ENCODE peak calls at places on chromosome X, in five cellular contexts. One of them, this sample, is unnamed. For H3K27me3, the result is how much of the 10 kb centered on the place peaks cover.

GRCh38 chrX:1163231-1163630 is 49.2 kb downstream of the CRLF2 start:
- DNase-seq in HCT116: no peak
- DNase-seq in adrenal gland: no peak
- DNase-seq in body of pancreas: no peak
- DNase-seq in neuronal stem cell: no peak
- DNase-seq in this sample: peak

GRCh38 chrX:3362956-3363355 is 16.5 kb upstream of the MXRA5 start:
- DNase-seq in HCT116: no peak
- DNase-seq in adrenal gland: no peak
- DNase-seq in body of pancreas: no peak
- DNase-seq in neuronal stem cell: no peak
- DNase-seq in this sample: no peak

GRCh38 chrX:66914082-66914481 is 275.2 kb upstream of the EDA2R start:
- DNase-seq in HCT116: no peak
- DNase-seq in adrenal gland: no peak
- DNase-seq in body of pancreas: peak
- DNase-seq in neuronal stem cell: no peak
- DNase-seq in this sample: peak

GRCh38 chrX:42028113-42028512 is 104.8 kb upstream of the CASK start:
- DNase-seq in HCT116: no peak
- DNase-seq in adrenal gland: no peak
- DNase-seq in body of pancreas: peak
- DNase-seq in neuronal stem cell: no peak
- DNase-seq in this sample: no peak

GRCh38 chrX:31099536-31100090 is 27.8 kb upstream of the FTHL17 start:
- DNase-seq in HCT116: no peak
- DNase-seq in adrenal gland: no peak
- DNase-seq in body of pancreas: no peak
- DNase-seq in neuronal stem cell: no peak
- DNase-seq in this sample: no peak

GRCh38 chrX:67717571-67717970 is 173.8 kb downstream of the AR start:
- DNase-seq in HCT116: no peak
- DNase-seq in adrenal gland: no peak
- DNase-seq in body of pancreas: no peak
- DNase-seq in neuronal stem cell: no peak
- DNase-seq in this sample: no peak

GRCh38 chrX:103464774-103465117 is 54.5 kb downstream of the RAB40A start:
- DNase-seq in HCT116: peak
- DNase-seq in adrenal gland: peak
- DNase-seq in body of pancreas: peak
- DNase-seq in neuronal stem cell: peak
- DNase-seq in this sample: peak

GRCh38 chrX:120769576-120770341 is 105.9 kb downstream of the CT47B1 start:
- DNase-seq in HCT116: peak
- DNase-seq in adrenal gland: peak
- DNase-seq in body of pancreas: peak
- DNase-seq in neuronal stem cell: no peak
- DNase-seq in this sample: peak

GRCh38 chrX:68508799-68509198 is 9.9 kb downstream of the YIPF6 start:
- DNase-seq in HCT116: no peak
- DNase-seq in adrenal gland: no peak
- DNase-seq in body of pancreas: no peak
- DNase-seq in neuronal stem cell: no peak
- DNase-seq in this sample: no peak

GRCh38 chrX:44092778-44093177 is 119.6 kb upstream of the NDP start:
- DNase-seq in HCT116: no peak
- DNase-seq in adrenal gland: no peak
- DNase-seq in body of pancreas: no peak
- DNase-seq in neuronal stem cell: no peak
- DNase-seq in this sample: no peak

GRCh38 chrX:150966235-150966634 is 16.9 kb upstream of the HMGB3 start:
- DNase-seq in HCT116: no peak
- DNase-seq in adrenal gland: no peak
- DNase-seq in body of pancreas: no peak
- DNase-seq in neuronal stem cell: no peak
- DNase-seq in this sample: no peak

GRCh38 chrX:87063622-87064021 is 454.0 kb upstream of the KLHL4 start:
- DNase-seq in HCT116: no peak
- DNase-seq in adrenal gland: no peak
- DNase-seq in body of pancreas: no peak
- DNase-seq in neuronal stem cell: no peak
- DNase-seq in this sample: no peak

DNA sequence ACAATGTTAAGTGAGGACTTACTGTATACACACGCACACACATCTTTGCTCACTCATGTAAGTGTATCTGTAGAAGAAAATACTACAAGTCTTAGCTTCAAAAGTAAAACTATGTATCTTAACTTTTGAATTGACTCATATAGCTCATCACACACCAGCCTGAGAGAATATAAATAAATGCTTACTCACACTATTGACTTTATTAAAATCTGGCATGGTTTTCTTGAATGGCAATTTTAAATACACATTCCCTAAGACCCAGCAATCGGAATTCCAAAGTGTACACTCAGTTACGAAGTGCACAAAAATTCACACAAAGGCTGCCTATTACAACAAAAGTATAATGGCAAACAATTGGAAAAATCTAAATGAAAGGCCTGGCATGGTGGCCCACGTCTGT is 2.0 kb downstream of the ERCC6L start:
- DNase-seq in HCT116: no peak
- DNase-seq in adrenal gland: no peak
- DNase-seq in body of pancreas: no peak
- DNase-seq in neuronal stem cell: no peak
- DNase-seq in this sample: no peak
- H3K4me3 ChIP-seq in HCT116: no peak
- H3K4me3 ChIP-seq in adrenal gland: no peak
- H3K4me3 ChIP-seq in body of pancreas: no peak
- H3K4me3 ChIP-seq in neuronal stem cell: no peak
- H3K4me3 ChIP-seq in this sample: no peak

DNA sequence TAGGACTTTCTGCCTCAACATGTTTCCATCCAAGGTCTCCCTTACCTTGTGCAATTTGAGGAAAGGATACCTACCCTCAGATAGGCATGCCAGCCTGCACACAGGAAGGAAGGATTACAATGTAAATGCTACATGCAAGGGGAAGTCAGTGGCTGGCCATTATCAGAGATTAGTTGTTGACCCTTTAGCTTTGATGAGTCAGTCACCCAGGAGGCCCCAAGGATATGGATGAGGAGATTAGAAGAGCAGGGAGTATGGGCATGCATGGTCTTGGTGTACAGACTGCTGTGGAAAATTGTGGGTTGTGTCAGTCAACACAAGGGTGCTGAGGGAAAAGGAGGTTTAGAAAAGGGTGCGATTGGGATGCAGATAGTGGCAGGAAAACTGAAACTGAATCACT is 92.0 kb downstream of the GUCY2F start:
- DNase-seq in HCT116: no peak
- DNase-seq in adrenal gland: no peak
- DNase-seq in body of pancreas: no peak
- DNase-seq in neuronal stem cell: no peak
- DNase-seq in this sample: no peak
- H3K27me3 ChIP-seq in HCT116: under half
- H3K27me3 ChIP-seq in adrenal gland: under half
- H3K27me3 ChIP-seq in body of pancreas: under half
- H3K27me3 ChIP-seq in neuronal stem cell: under half
- H3K27me3 ChIP-seq in this sample: under half

DNA sequence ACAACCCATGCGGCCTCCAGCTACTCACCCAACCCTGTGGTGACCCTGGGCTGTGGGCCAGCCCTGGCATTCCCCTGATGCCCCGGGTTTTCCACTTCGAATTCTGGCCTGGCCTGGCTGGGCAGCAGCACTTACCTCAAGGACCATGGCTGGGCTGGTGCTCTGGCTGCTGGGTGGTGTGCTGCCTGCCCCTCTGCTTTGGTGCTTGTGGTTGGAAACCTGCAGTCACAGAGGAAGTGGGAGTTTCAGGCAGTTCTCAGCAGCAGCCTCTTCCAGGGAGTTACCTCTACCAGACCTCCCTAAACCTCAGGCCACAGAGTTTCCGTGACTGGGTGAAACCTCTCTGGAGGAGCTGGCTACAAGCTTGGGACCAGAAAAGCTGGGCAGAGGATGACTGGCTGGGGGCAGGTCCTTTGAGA is at the start of gene CXCR3:
- DNase-seq in HCT116: no peak
- DNase-seq in adrenal gland: peak
- DNase-seq in body of pancreas: peak
- DNase-seq in neuronal stem cell: no peak
- DNase-seq in this sample: peak
- H3K4me3 ChIP-seq in HCT116: no peak
- H3K4me3 ChIP-seq in adrenal gland: no peak
- H3K4me3 ChIP-seq in body of pancreas: no peak
- H3K4me3 ChIP-seq in neuronal stem cell: no peak
- H3K4me3 ChIP-seq in this sample: no peak

DNA sequence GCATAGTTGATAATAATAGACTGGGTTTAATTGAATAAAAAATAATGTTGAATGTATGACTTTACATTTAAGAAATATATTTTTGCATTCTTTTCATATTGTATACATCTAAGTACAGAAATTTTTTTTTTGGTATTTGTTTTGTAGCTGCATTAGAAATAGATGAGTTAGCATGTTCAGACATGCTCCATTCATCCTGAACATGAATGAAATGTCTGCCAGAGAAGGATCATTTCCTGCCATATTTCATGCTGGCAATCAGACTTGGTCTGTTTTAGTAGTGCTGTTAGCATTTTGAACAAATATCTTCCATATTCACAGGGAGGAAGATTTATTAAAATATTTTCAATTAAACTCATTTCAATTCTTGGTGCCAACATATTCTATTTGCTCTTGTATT is 98.9 kb downstream of the FRMPD4 start:
- DNase-seq in HCT116: no peak
- DNase-seq in adrenal gland: no peak
- DNase-seq in body of pancreas: no peak
- DNase-seq in neuronal stem cell: no peak
- DNase-seq in this sample: no peak
- H3K27me3 ChIP-seq in HCT116: under half
- H3K27me3 ChIP-seq in adrenal gland: under half
- H3K27me3 ChIP-seq in body of pancreas: under half
- H3K27me3 ChIP-seq in neuronal stem cell: under half
- H3K27me3 ChIP-seq in this sample: under half

GRCh38 chrX:137052641-137053235 is 18.9 kb upstream of the GPR101 start:
- DNase-seq in HCT116: no peak
- DNase-seq in adrenal gland: no peak
- DNase-seq in body of pancreas: no peak
- DNase-seq in neuronal stem cell: no peak
- DNase-seq in this sample: no peak
- H3K4me3 ChIP-seq in HCT116: no peak
- H3K4me3 ChIP-seq in adrenal gland: peak
- H3K4me3 ChIP-seq in body of pancreas: no peak
- H3K4me3 ChIP-seq in neuronal stem cell: peak
- H3K4me3 ChIP-seq in this sample: peak

GRCh38 chrX:138745215-138745614 is 33.7 kb upstream of the FGF13 start:
- DNase-seq in HCT116: no peak
- DNase-seq in adrenal gland: peak
- DNase-seq in body of pancreas: peak
- DNase-seq in neuronal stem cell: peak
- DNase-seq in this sample: no peak

DNA sequence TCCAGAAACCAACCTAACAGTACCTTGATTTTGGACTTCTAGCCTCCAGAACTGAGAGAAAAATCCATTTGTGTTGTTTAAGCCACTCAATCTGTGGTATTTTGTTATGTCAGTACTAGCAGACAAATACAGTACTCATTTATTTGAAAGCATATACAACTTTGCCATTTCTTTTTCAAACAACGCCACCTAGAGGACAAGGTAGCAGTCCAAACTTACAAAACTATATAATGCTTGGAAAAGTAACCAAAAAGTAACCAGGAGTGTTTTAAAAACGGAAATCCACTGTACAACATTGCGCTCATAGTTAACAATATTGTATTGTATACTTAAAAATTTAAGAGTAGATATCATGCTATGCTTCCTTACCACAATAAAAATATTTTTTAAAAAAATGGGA is 37.0 kb upstream of the FGF13 start:
- DNase-seq in HCT116: no peak
- DNase-seq in adrenal gland: no peak
- DNase-seq in body of pancreas: no peak
- DNase-seq in neuronal stem cell: no peak
- DNase-seq in this sample: no peak
- H3K27me3 ChIP-seq in HCT116: under half
- H3K27me3 ChIP-seq in adrenal gland: under half
- H3K27me3 ChIP-seq in body of pancreas: under half
- H3K27me3 ChIP-seq in neuronal stem cell: under half
- H3K27me3 ChIP-seq in this sample: under half

GRCh38 chrX:65718538-65718937 is 51.1 kb downstream of the MSN start:
- DNase-seq in HCT116: no peak
- DNase-seq in adrenal gland: no peak
- DNase-seq in body of pancreas: no peak
- DNase-seq in neuronal stem cell: no peak
- DNase-seq in this sample: no peak

GRCh38 chrX:65720580-65720979 is 53.1 kb downstream of the MSN start:
- DNase-seq in HCT116: no peak
- DNase-seq in adrenal gland: no peak
- DNase-seq in body of pancreas: peak
- DNase-seq in neuronal stem cell: no peak
- DNase-seq in this sample: peak

GRCh38 chrX:65726708-65727107 is 59.3 kb downstream of the MSN start:
- DNase-seq in HCT116: no peak
- DNase-seq in adrenal gland: no peak
- DNase-seq in body of pancreas: no peak
- DNase-seq in neuronal stem cell: no peak
- DNase-seq in this sample: no peak

GRCh38 chrX:65723706-65724105 is 56.3 kb downstream of the MSN start:
- DNase-seq in HCT116: no peak
- DNase-seq in adrenal gland: no peak
- DNase-seq in body of pancreas: no peak
- DNase-seq in neuronal stem cell: no peak
- DNase-seq in this sample: no peak
- H3K4me3 ChIP-seq in HCT116: no peak
- H3K4me3 ChIP-seq in adrenal gland: no peak
- H3K4me3 ChIP-seq in body of pancreas: no peak
- H3K4me3 ChIP-seq in neuronal stem cell: no peak
- H3K4me3 ChIP-seq in this sample: no peak